ENCODE peak calls at places on chromosome 14, in five cellular contexts. W is IMR-90, M is right lobe of liver, J is fibroblast of lung, K is heart left ventricle. N is an unnamed sample.

GRCh38 chr14:93271111-93271510 is 61.7 kb downstream of the BTBD7 start:
- DNase-seq in W (no peak), M (no peak), J (no peak), K (no peak), N (no peak)

GRCh38 chr14:35895256-35895655 is 69.1 kb downstream of the BRMS1L start:
- DNase-seq in W (no peak), M (no peak), J (no peak), K (no peak), N (no peak)

GRCh38 chr14:73457935-73458218 is 469 bp downstream of the NUMB start:
- DNase-seq in W (no peak), M (peak; percentile 67), J (no peak), K (no peak), N (no peak)

GRCh38 chr14:91254456-91254855 is 10.0 kb upstream of the GPR68 start:
- DNase-seq in W (no peak), M (no peak), J (no peak), K (no peak), N (no peak)

GRCh38 chr14:77204907-77205306 is 23.3 kb downstream of the TMEM63C start:
- DNase-seq in W (no peak), M (no peak), J (no peak), K (no peak), N (no peak)

GRCh38 chr14:102629011-102629444 is 36.6 kb downstream of the RCOR1 start:
- DNase-seq in W (no peak), M (no peak), J (no peak), K (no peak), N (no peak)

GRCh38 chr14:24432259-24433131 is 2.7 kb downstream of the KHNYN start:
- DNase-seq in W (peak; percentile 26), M (no peak), J (no peak), K (no peak), N (no peak)

GRCh38 chr14:28151931-28152330 is 614.7 kb upstream of the FOXG1 start:
- DNase-seq in W (no peak), M (no peak), J (no peak), K (no peak), N (no peak)

GRCh38 chr14:59482471-59483331 is 1.5 kb downstream of the L3HYPDH start:
- DNase-seq in W (peak; percentile 95), M (peak; percentile 52), J (peak; percentile 79), K (no peak), N (peak; percentile 66)

GRCh38 chr14:77641207-77641533 is 24.7 kb upstream of the SPTLC2 start:
- DNase-seq in W (no peak), M (peak; percentile 48), J (no peak), K (no peak), N (no peak)

GRCh38 chr14:64939817-64940190 is 2.7 kb downstream of the GPX2 start:
- DNase-seq in W (no peak), M (no peak), J (no peak), K (no peak), N (no peak)

GRCh38 chr14:105938055-105938863 is 411.9 kb downstream of the TMEM121 start:
- DNase-seq in W (no peak), M (no peak), J (no peak), K (peak; percentile 6), N (no peak)

GRCh38 chr14:68140111-68140741 is 320.6 kb downstream of the RAD51B start:
- DNase-seq in W (peak; percentile 99), M (no peak), J (peak; percentile 96), K (peak; percentile 39), N (peak; percentile 99)

GRCh38 chr14:76687611-76688372 is 73.5 kb upstream of the VASH1 start:
- DNase-seq in W (no peak), M (peak; percentile 93), J (peak; percentile 27), K (no peak), N (no peak)

GRCh38 chr14:102078344-102078743 is 8.5 kb downstream of the HSP90AA1 start:
- DNase-seq in W (no peak), M (no peak), J (no peak), K (no peak), N (no peak)

GRCh38 chr14:96126339-96126770 is 78.3 kb upstream of the BDKRB2 start:
- DNase-seq in W (peak; percentile 33), M (no peak), J (no peak), K (no peak), N (no peak)

GRCh38 chr14:92890830-92891598 is 31.9 kb upstream of the CHGA start:
- DNase-seq in W (no peak), M (no peak), J (no peak), K (no peak), N (no peak)

GRCh38 chr14:76761849-76762616 is 765 bp downstream of the VASH1 start:
- DNase-seq in W (no peak), M (no peak), J (no peak), K (no peak), N (no peak)

GRCh38 chr14:72965249-72965648 is 39.0 kb downstream of the DCAF4 start:
- DNase-seq in W (peak; percentile 62), M (no peak), J (peak; percentile 38), K (no peak), N (no peak)

GRCh38 chr14:74955229-74955999 is at the start of gene PGF:
- DNase-seq in W (no peak), M (peak; percentile 75), J (no peak), K (peak; percentile 82), N (no peak)
- TF ChIP-seq CTCF in W (no peak), M (no peak), J (no peak), K (no peak), N (no peak)

DNA sequence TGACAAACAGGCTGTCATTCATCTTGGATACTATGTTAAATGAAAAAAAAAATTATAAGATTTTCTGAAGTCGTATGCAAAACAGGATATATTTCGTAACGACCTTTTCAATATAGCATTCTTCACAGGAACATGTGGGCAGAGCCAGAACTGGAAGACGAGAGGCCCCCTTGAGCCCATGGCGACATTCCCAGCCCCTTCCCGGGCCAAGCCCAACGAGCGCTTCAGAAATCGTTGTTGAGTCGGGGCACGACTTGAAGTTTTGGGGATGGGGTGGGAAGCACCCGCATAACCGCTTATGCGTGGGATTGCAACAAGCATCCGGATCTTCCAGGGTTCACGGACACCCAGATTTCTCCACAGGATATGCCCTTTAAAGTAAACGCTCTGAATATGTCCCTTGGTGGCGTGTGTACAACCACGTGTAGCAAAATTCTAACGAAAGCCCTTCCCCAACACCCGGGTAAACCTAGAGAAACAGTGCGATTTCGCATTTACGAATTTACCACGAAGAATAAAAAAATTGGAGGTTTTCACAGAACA is 735 bp downstream of the C14orf39 start:
- DNase-seq in W (no peak), M (no peak), J (no peak), K (no peak), N (no peak)
- H3K4me3 ChIP-seq in W (peak overlapping the region; percentile 82), M (no peak overlapping the region), J (no peak overlapping the region), K (no peak overlapping the region), N (peak overlapping the region; percentile 59)

GRCh38 chr14:31933716-31934115 is 143.4 kb upstream of the ARHGAP5 start:
- DNase-seq in W (peak; percentile 36), M (no peak), J (no peak), K (no peak), N (no peak)

GRCh38 chr14:31935406-31935805 is 141.7 kb upstream of the ARHGAP5 start:
- DNase-seq in W (no peak), M (no peak), J (no peak), K (no peak), N (no peak)

GRCh38 chr14:31932675-31933074 is 144.4 kb upstream of the ARHGAP5 start:
- DNase-seq in W (no peak), M (no peak), J (no peak), K (no peak), N (no peak)

GRCh38 chr14:31936100-31936499 is 141.0 kb upstream of the ARHGAP5 start:
- DNase-seq in W (peak; percentile 15), M (no peak), J (no peak), K (no peak), N (no peak)

GRCh38 chr14:31934767-31935266 is 142.3 kb upstream of the ARHGAP5 start:
- DNase-seq in W (peak; percentile 41), M (peak; percentile 54), J (peak; percentile 65), K (peak; percentile 47), N (no peak)
- TF ChIP-seq CTCF in W (peak; percentile 43), M (peak; percentile 67), J (peak; percentile 58), K (peak; percentile 58), N (peak; percentile 61)

GRCh38 chr14:104334812-104335161 is 196.4 kb downstream of the KIF26A start:
- DNase-seq in W (no peak), M (no peak), J (no peak), K (no peak), N (no peak)
- H3K4me3 ChIP-seq in W (no peak overlapping the region), M (no peak overlapping the region), J (no peak overlapping the region), K (no peak overlapping the region), N (no peak overlapping the region)